ENCODE peak calls at places on chromosomes 6 and 20, in five cellular contexts. One of them, this sample, is unnamed.

GRCh38 chr6:135819665-135820064 is 31.8 kb upstream of the PDE7B start:
- DNase-seq in A549: no peak
- DNase-seq in HepG2: no peak
- DNase-seq in GM12878: no peak
- DNase-seq in transverse colon: no peak
- DNase-seq in this sample: no peak

GRCh38 chr6:33686981-33687975 is 24.2 kb downstream of the UQCC2 start:
- DNase-seq in A549: no peak
- DNase-seq in HepG2: no peak
- DNase-seq in GM12878: no peak
- DNase-seq in transverse colon: no peak
- DNase-seq in this sample: no peak

GRCh38 chr20:1946762-1947534 is 46.9 kb downstream of the PDYN start:
- DNase-seq in A549: no peak
- DNase-seq in HepG2: peak
- DNase-seq in GM12878: no peak
- DNase-seq in transverse colon: no peak
- DNase-seq in this sample: peak

GRCh38 chr6:138401960-138402832 is 1.8 kb upstream of the HEBP2 start:
- DNase-seq in A549: no peak
- DNase-seq in HepG2: no peak
- DNase-seq in GM12878: no peak
- DNase-seq in transverse colon: no peak
- DNase-seq in this sample: no peak

GRCh38 chr20:38748863-38749153 is 548 bp downstream of the ACTR5 start:
- DNase-seq in A549: no peak
- DNase-seq in HepG2: no peak
- DNase-seq in GM12878: no peak
- DNase-seq in transverse colon: peak
- DNase-seq in this sample: no peak

GRCh38 chr6:121297699-121298098 is 36.6 kb downstream of the TBC1D32 start:
- DNase-seq in A549: no peak
- DNase-seq in HepG2: no peak
- DNase-seq in GM12878: no peak
- DNase-seq in transverse colon: no peak
- DNase-seq in this sample: no peak

GRCh38 chr6:42047790-42048405 is 2.4 kb upstream of the TAF8 start:
- DNase-seq in A549: no peak
- DNase-seq in HepG2: no peak
- DNase-seq in GM12878: no peak
- DNase-seq in transverse colon: no peak
- DNase-seq in this sample: no peak

GRCh38 chr6:70753870-70754269 is 86.2 kb downstream of the SMAP1 start:
- DNase-seq in A549: no peak
- DNase-seq in HepG2: no peak
- DNase-seq in GM12878: no peak
- DNase-seq in transverse colon: no peak
- DNase-seq in this sample: no peak

GRCh38 chr6:51536728-51537127 is 550.7 kb downstream of the PKHD1 start:
- DNase-seq in A549: no peak
- DNase-seq in HepG2: no peak
- DNase-seq in GM12878: no peak
- DNase-seq in transverse colon: no peak
- DNase-seq in this sample: no peak

GRCh38 chr6:56232446-56232845 is 14.9 kb downstream of the COL21A1 start:
- DNase-seq in A549: no peak
- DNase-seq in HepG2: no peak
- DNase-seq in GM12878: no peak
- DNase-seq in transverse colon: no peak
- DNase-seq in this sample: no peak

GRCh38 chr6:149271348-149272340 is 45.9 kb upstream of the TAB2 start:
- DNase-seq in A549: no peak
- DNase-seq in HepG2: no peak
- DNase-seq in GM12878: peak
- DNase-seq in transverse colon: peak
- DNase-seq in this sample: no peak

GRCh38 chr6:82204010-82204409 is 43.5 kb downstream of the IBTK start:
- DNase-seq in A549: no peak
- DNase-seq in HepG2: no peak
- DNase-seq in GM12878: no peak
- DNase-seq in transverse colon: no peak
- DNase-seq in this sample: no peak

GRCh38 chr6:82211326-82211725 is 36.2 kb downstream of the IBTK start:
- DNase-seq in A549: no peak
- DNase-seq in HepG2: no peak
- DNase-seq in GM12878: no peak
- DNase-seq in transverse colon: no peak
- DNase-seq in this sample: no peak

GRCh38 chr6:82208914-82209313 is 38.6 kb downstream of the IBTK start:
- DNase-seq in A549: no peak
- DNase-seq in HepG2: no peak
- DNase-seq in GM12878: no peak
- DNase-seq in transverse colon: no peak
- DNase-seq in this sample: no peak

DNA sequence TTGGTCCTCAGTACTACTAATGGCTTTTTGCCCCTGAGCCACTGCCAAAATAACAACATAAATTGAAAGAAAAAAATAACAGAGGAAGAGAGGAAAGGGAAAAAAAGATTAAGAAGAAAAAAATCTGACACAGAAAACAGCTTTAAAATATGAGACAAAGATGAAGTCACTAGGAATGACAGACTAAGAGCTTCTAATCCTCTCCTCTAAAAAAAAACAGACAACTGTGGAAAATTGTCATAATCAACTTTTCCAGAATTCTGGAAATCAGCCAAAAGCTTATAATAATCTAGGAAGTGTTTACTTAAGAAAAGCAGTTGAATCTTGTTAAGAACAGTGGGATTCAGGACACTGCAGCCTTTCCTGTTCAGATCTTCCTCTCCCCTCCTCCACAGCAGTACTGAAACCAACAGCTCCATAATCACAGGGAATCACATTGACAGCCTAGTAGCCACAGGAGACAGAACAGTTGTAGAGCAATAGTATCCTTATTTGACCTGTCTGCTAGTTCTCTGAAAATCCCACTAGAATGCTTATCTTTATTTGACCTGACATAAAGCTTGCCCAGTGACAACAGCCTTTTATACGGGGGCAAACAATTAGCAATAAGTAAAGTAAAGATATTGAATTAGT is 41.6 kb downstream of the IBTK start:
- DNase-seq in A549: no peak
- DNase-seq in HepG2: peak
- DNase-seq in GM12878: no peak
- DNase-seq in transverse colon: no peak
- DNase-seq in this sample: no peak
- TF ChIP-seq EP300 in A549: no peak
- TF ChIP-seq EP300 in HepG2: no peak
- TF ChIP-seq EP300 in GM12878: no peak
- TF ChIP-seq EP300 in transverse colon: no peak
- TF ChIP-seq EP300 in this sample: no peak

DNA sequence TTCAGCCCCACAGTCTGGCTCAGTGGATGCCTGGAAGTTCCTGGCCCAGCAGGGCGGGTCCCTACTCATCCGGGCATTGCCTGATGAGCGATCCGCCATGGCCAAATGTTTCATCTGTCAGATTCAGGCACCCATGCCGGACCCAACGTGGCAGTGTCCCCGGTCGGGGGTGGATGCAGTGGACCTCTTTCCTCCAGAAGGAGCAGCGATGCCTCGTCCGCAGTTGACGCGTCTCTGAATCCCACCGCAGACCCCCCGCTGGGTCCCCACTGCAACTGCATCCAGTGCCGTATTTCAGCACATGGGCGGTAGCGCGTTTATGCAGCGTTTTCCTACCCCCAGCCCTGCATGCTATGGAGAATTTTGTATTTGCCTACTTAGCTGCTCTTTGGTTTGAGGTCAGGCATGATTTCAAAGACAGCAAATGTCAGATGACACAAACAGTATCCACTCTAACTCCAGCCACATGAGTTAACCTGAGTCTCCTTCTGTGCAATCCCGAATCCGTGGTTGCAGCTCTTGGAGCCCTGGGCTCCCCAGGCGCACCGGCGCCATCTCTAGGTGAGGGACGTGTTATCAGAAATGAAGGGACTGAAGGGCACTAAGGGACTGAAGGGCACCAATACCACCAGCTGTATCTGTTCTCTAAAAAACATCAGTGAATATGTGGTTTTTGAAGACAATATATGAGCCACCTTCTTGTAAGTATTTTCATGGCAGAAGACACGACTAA is 72.6 kb upstream of the THBS2 start:
- DNase-seq in A549: no peak
- DNase-seq in HepG2: peak
- DNase-seq in GM12878: no peak
- DNase-seq in transverse colon: no peak
- DNase-seq in this sample: no peak
- TF ChIP-seq CTCF in A549: peak
- TF ChIP-seq CTCF in HepG2: peak
- TF ChIP-seq CTCF in GM12878: no peak
- TF ChIP-seq CTCF in transverse colon: no peak
- TF ChIP-seq CTCF in this sample: no peak

GRCh38 chr20:36121981-36122930 is 32.3 kb upstream of the EPB41L1 start:
- DNase-seq in A549: no peak
- DNase-seq in HepG2: no peak
- DNase-seq in GM12878: no peak
- DNase-seq in transverse colon: peak
- DNase-seq in this sample: no peak
- TF ChIP-seq EP300 in A549: no peak
- TF ChIP-seq EP300 in HepG2: no peak
- TF ChIP-seq EP300 in GM12878: no peak
- TF ChIP-seq EP300 in transverse colon: no peak
- TF ChIP-seq EP300 in this sample: no peak

DNA sequence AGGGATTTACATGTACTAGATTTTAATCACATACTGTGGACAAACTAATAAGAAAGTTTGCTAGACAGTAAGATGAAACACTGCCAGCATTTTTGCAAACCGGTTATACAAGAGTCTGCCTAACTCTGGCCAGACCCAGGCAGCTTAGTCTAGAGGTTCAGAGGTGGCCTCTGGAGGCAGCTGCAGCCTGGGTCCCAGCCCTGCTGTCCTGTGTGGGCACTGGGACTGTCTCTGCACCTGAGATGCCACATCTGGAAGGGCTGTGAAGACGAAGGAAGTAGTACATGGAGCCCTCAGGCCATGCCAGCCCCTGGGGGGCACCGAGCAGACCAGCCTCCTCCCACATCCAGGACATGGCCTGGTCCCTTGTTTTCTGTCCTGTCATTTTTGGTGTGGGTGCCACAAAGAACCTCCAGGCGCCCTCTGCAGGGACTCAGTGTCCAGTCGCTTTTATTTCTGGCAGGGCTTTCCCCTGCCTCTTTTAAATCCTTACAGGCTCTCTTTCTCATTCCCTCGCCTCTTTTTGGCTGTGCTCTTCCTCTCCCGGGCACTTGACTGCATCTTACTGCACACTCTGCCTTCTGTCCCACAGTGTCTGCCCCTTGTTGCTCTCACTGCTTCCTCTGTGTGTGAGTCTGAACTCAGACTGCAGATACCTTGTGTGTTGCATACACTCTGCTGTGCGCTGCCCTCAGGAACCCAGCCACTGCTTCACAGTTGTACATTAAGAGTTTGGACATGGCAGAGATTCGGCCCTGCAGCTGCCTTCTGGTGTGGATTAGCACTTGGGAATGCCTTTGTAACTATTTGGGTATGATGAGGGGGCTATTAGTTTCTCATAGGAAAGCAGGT is 216.7 kb downstream of the ZDHHC14 start:
- DNase-seq in A549: peak
- DNase-seq in HepG2: peak
- DNase-seq in GM12878: no peak
- DNase-seq in transverse colon: peak
- DNase-seq in this sample: peak
- TF ChIP-seq CTCF in A549: peak
- TF ChIP-seq CTCF in HepG2: peak
- TF ChIP-seq CTCF in GM12878: peak
- TF ChIP-seq CTCF in transverse colon: peak
- TF ChIP-seq CTCF in this sample: no peak

GRCh38 chr6:4059115-4059777 is 19.7 kb downstream of the FAM217A start:
- DNase-seq in A549: peak
- DNase-seq in HepG2: peak
- DNase-seq in GM12878: no peak
- DNase-seq in transverse colon: no peak
- DNase-seq in this sample: no peak
- TF ChIP-seq EP300 in A549: no peak
- TF ChIP-seq EP300 in HepG2: peak
- TF ChIP-seq EP300 in GM12878: no peak
- TF ChIP-seq EP300 in transverse colon: no peak
- TF ChIP-seq EP300 in this sample: no peak

GRCh38 chr6:170292778-170293164 is 1.9 kb upstream of the DLL1 start:
- DNase-seq in A549: peak
- DNase-seq in HepG2: no peak
- DNase-seq in GM12878: no peak
- DNase-seq in transverse colon: no peak
- DNase-seq in this sample: no peak
- TF ChIP-seq CTCF in A549: peak
- TF ChIP-seq CTCF in HepG2: peak
- TF ChIP-seq CTCF in GM12878: peak
- TF ChIP-seq CTCF in transverse colon: peak
- TF ChIP-seq CTCF in this sample: no peak

DNA sequence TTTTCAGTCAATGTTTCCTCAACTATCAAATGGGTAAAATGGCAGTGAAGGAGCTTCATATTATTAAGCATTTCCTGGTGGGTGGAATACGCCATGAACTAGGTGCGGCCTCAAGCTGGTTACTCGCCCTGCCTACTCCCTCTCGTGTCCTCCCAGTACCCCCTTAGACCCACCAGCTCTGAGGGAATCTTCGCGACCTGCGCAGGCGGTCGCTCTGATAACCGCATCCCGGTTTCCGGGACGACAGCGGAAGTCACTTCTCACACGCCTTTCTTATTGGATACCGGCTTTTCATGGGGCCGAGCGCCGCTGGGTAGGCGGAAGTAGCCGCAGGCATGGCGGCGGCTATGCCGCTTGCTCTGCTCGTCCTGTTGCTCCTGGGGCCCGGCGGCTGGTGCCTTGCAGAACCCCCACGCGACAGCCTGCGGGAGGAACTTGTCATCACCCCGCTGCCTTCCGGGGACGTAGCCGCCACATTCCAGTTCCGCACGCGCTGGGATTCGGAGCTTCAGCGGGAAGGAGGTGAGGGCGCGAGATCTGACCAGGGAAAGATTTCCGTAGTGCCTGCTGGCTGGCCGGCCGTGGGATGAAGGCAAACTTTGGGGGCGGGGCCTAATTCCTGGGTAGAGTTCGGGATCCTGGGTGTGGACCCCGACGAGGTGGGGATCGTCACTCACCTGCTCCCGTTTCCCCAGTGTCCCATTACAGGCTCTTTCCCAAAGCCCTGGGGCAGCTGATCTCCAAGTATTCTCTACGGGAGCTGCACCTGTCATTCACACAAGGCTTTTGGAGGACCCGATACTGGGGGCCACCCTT is at the start of gene PIGT:
- DNase-seq in A549: peak
- DNase-seq in HepG2: peak
- DNase-seq in GM12878: peak
- DNase-seq in transverse colon: peak
- DNase-seq in this sample: peak
- TF ChIP-seq EP300 in A549: no peak
- TF ChIP-seq EP300 in HepG2: peak
- TF ChIP-seq EP300 in GM12878: no peak
- TF ChIP-seq EP300 in transverse colon: no peak
- TF ChIP-seq EP300 in this sample: no peak

GRCh38 chr6:79646006-79646405 is 14.9 kb downstream of the SH3BGRL2 start:
- DNase-seq in A549: no peak
- DNase-seq in HepG2: no peak
- DNase-seq in GM12878: no peak
- DNase-seq in transverse colon: no peak
- DNase-seq in this sample: no peak
- TF ChIP-seq CTCF in A549: no peak
- TF ChIP-seq CTCF in HepG2: peak
- TF ChIP-seq CTCF in GM12878: no peak
- TF ChIP-seq CTCF in transverse colon: no peak
- TF ChIP-seq CTCF in this sample: no peak

GRCh38 chr6:43575772-43576551 is at the start of the genes POLH and XPO5:
- DNase-seq in A549: peak
- DNase-seq in HepG2: peak
- DNase-seq in GM12878: peak
- DNase-seq in transverse colon: peak
- DNase-seq in this sample: peak
- TF ChIP-seq EP300 in A549: no peak
- TF ChIP-seq EP300 in HepG2: no peak
- TF ChIP-seq EP300 in GM12878: no peak
- TF ChIP-seq EP300 in transverse colon: no peak
- TF ChIP-seq EP300 in this sample: no peak